ENCODE peak calls at places on chromosome 4, in eight cellular contexts. One of them, this sample, is unnamed.

GRCh38 chr4:174207370-174207769 is 76.1 kb downstream of the FBXO8 start:
- ATAC-seq in HepG2: no peak
- ATAC-seq in Panc1: no peak
- ATAC-seq in HCT116: no peak
- ATAC-seq in upper lobe of left lung: no peak
- ATAC-seq in GM12878: no peak
- ATAC-seq in K562: no peak
- ATAC-seq in GM23338: no peak
- ATAC-seq in this sample: no peak

GRCh38 chr4:92237559-92237958 is 66.2 kb upstream of the GRID2 start:
- ATAC-seq in HepG2: no peak
- ATAC-seq in Panc1: no peak
- ATAC-seq in HCT116: no peak
- ATAC-seq in upper lobe of left lung: no peak
- ATAC-seq in GM12878: no peak
- ATAC-seq in K562: no peak
- ATAC-seq in GM23338: no peak
- ATAC-seq in this sample: no peak

GRCh38 chr4:61540944-61541343 is 340.8 kb downstream of the ADGRL3 start:
- ATAC-seq in HepG2: peak
- ATAC-seq in Panc1: no peak
- ATAC-seq in HCT116: no peak
- ATAC-seq in upper lobe of left lung: no peak
- ATAC-seq in GM12878: peak
- ATAC-seq in K562: no peak
- ATAC-seq in GM23338: peak
- ATAC-seq in this sample: no peak

GRCh38 chr4:38188631-38189101 is 228.5 kb downstream of the PTTG2 start:
- ATAC-seq in HepG2: no peak
- ATAC-seq in Panc1: no peak
- ATAC-seq in HCT116: peak
- ATAC-seq in upper lobe of left lung: no peak
- ATAC-seq in GM12878: no peak
- ATAC-seq in K562: no peak
- ATAC-seq in GM23338: no peak
- ATAC-seq in this sample: no peak

GRCh38 chr4:3832536-3833220 is 66.5 kb downstream of the ADRA2C start:
- ATAC-seq in HepG2: no peak
- ATAC-seq in Panc1: no peak
- ATAC-seq in HCT116: no peak
- ATAC-seq in upper lobe of left lung: no peak
- ATAC-seq in GM12878: no peak
- ATAC-seq in K562: no peak
- ATAC-seq in GM23338: no peak
- ATAC-seq in this sample: no peak

GRCh38 chr4:185878633-185879032 is 66.6 kb upstream of the SORBS2 start:
- ATAC-seq in HepG2: no peak
- ATAC-seq in Panc1: no peak
- ATAC-seq in HCT116: no peak
- ATAC-seq in upper lobe of left lung: no peak
- ATAC-seq in GM12878: no peak
- ATAC-seq in K562: no peak
- ATAC-seq in GM23338: peak
- ATAC-seq in this sample: no peak

GRCh38 chr4:16225139-16225538 is 1.1 kb downstream of the TAPT1 start:
- ATAC-seq in HepG2: no peak
- ATAC-seq in Panc1: no peak
- ATAC-seq in HCT116: no peak
- ATAC-seq in upper lobe of left lung: no peak
- ATAC-seq in GM12878: peak
- ATAC-seq in K562: no peak
- ATAC-seq in GM23338: no peak
- ATAC-seq in this sample: no peak

GRCh38 chr4:62023633-62024032 is 823.5 kb downstream of the ADGRL3 start:
- ATAC-seq in HepG2: no peak
- ATAC-seq in Panc1: no peak
- ATAC-seq in HCT116: no peak
- ATAC-seq in upper lobe of left lung: no peak
- ATAC-seq in GM12878: no peak
- ATAC-seq in K562: no peak
- ATAC-seq in GM23338: no peak
- ATAC-seq in this sample: no peak

GRCh38 chr4:118352843-118353373 is at the start of gene PRSS12:
- ATAC-seq in HepG2: peak
- ATAC-seq in Panc1: peak
- ATAC-seq in HCT116: peak
- ATAC-seq in upper lobe of left lung: peak
- ATAC-seq in GM12878: peak
- ATAC-seq in K562: peak
- ATAC-seq in GM23338: peak
- ATAC-seq in this sample: peak

GRCh38 chr4:103204114-103204513 is 6.0 kb upstream of the CENPE start:
- ATAC-seq in HepG2: no peak
- ATAC-seq in Panc1: peak
- ATAC-seq in HCT116: peak
- ATAC-seq in upper lobe of left lung: no peak
- ATAC-seq in GM12878: peak
- ATAC-seq in K562: peak
- ATAC-seq in GM23338: no peak
- ATAC-seq in this sample: no peak

GRCh38 chr4:102104278-102104677 is 241.0 kb downstream of the SLC39A8 start:
- ATAC-seq in HepG2: no peak
- ATAC-seq in Panc1: no peak
- ATAC-seq in HCT116: no peak
- ATAC-seq in upper lobe of left lung: no peak
- ATAC-seq in GM12878: no peak
- ATAC-seq in K562: no peak
- ATAC-seq in GM23338: no peak
- ATAC-seq in this sample: no peak

GRCh38 chr4:10173754-10174749 is 57.5 kb upstream of the WDR1 start:
- ATAC-seq in HepG2: no peak
- ATAC-seq in Panc1: no peak
- ATAC-seq in HCT116: no peak
- ATAC-seq in upper lobe of left lung: peak
- ATAC-seq in GM12878: no peak
- ATAC-seq in K562: peak
- ATAC-seq in GM23338: peak
- ATAC-seq in this sample: peak

GRCh38 chr4:1873291-1873690 is 2.1 kb downstream of the NSD2 start:
- ATAC-seq in HepG2: no peak
- ATAC-seq in Panc1: no peak
- ATAC-seq in HCT116: no peak
- ATAC-seq in upper lobe of left lung: no peak
- ATAC-seq in GM12878: peak
- ATAC-seq in K562: no peak
- ATAC-seq in GM23338: no peak
- ATAC-seq in this sample: no peak

GRCh38 chr4:1873776-1874175 is 2.6 kb downstream of the NSD2 start:
- ATAC-seq in HepG2: no peak
- ATAC-seq in Panc1: no peak
- ATAC-seq in HCT116: no peak
- ATAC-seq in upper lobe of left lung: peak
- ATAC-seq in GM12878: no peak
- ATAC-seq in K562: no peak
- ATAC-seq in GM23338: no peak
- ATAC-seq in this sample: no peak

GRCh38 chr4:1871471-1872021 is 353 bp downstream of the NSD2 start:
- ATAC-seq in HepG2: peak
- ATAC-seq in Panc1: peak
- ATAC-seq in HCT116: peak
- ATAC-seq in upper lobe of left lung: no peak
- ATAC-seq in GM12878: peak
- ATAC-seq in K562: peak
- ATAC-seq in GM23338: peak
- ATAC-seq in this sample: peak

GRCh38 chr4:1874207-1874606 is 3.0 kb downstream of the NSD2 start:
- ATAC-seq in HepG2: no peak
- ATAC-seq in Panc1: no peak
- ATAC-seq in HCT116: no peak
- ATAC-seq in upper lobe of left lung: no peak
- ATAC-seq in GM12878: no peak
- ATAC-seq in K562: no peak
- ATAC-seq in GM23338: no peak
- ATAC-seq in this sample: no peak

DNA sequence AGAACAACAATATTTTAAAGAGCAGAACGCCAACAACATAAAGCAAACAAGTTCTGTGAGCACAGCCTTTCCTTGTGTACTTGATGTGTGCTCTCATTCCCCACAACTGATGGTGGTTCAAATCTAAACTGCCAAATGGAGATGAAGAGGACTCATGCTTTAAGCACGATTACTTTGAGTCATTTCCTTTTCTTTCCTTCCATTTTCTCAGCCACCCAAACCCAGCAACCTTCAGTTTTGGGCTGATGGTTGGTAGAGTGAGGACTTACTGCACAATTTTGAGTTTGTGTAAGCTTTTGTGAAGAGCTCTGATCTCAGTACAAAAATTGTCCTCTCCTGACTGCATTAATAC is 1.7 kb downstream of the NSD2 start:
- ATAC-seq in HepG2: no peak
- ATAC-seq in Panc1: no peak
- ATAC-seq in HCT116: no peak
- ATAC-seq in upper lobe of left lung: no peak
- ATAC-seq in GM12878: peak
- ATAC-seq in K562: no peak
- ATAC-seq in GM23338: no peak
- ATAC-seq in this sample: no peak
- TF ChIP-seq POLR2AphosphoS5 in HepG2: no peak
- TF ChIP-seq POLR2AphosphoS5 in Panc1: no peak
- TF ChIP-seq POLR2AphosphoS5 in HCT116: no peak
- TF ChIP-seq POLR2AphosphoS5 in upper lobe of left lung: no peak
- TF ChIP-seq POLR2AphosphoS5 in GM12878: peak
- TF ChIP-seq POLR2AphosphoS5 in K562: no peak
- TF ChIP-seq POLR2AphosphoS5 in GM23338: no peak
- TF ChIP-seq POLR2AphosphoS5 in this sample: no peak

GRCh38 chr4:95255396-95256107 is 293.2 kb downstream of the UNC5C start:
- ATAC-seq in HepG2: no peak
- ATAC-seq in Panc1: no peak
- ATAC-seq in HCT116: no peak
- ATAC-seq in upper lobe of left lung: no peak
- ATAC-seq in GM12878: no peak
- ATAC-seq in K562: peak
- ATAC-seq in GM23338: no peak
- ATAC-seq in this sample: no peak
- TF ChIP-seq POLR2AphosphoS5 in HepG2: no peak
- TF ChIP-seq POLR2AphosphoS5 in Panc1: no peak
- TF ChIP-seq POLR2AphosphoS5 in HCT116: no peak
- TF ChIP-seq POLR2AphosphoS5 in upper lobe of left lung: no peak
- TF ChIP-seq POLR2AphosphoS5 in GM12878: no peak
- TF ChIP-seq POLR2AphosphoS5 in K562: peak
- TF ChIP-seq POLR2AphosphoS5 in GM23338: no peak
- TF ChIP-seq POLR2AphosphoS5 in this sample: no peak

DNA sequence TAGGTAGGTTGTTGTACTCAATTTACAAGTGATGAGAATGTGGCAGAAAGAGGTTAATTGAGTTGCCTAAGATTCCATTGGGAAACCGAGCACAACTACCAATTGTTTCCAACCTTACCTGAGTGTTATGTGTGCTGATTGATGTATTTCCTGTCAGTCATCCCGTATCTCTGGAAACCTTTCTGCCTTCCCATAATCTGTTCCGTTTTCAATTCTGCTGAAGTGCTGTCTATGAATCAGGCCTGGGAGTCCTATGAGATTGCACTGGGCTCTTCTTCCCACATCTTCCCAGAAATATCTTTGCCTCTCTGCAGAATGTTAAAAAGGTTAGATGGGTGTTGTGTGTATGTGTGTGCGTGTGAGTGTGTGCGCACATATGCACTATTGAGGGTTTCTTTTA is 229.5 kb upstream of the ANXA3 start:
- ATAC-seq in HepG2: no peak
- ATAC-seq in Panc1: no peak
- ATAC-seq in HCT116: no peak
- ATAC-seq in upper lobe of left lung: no peak
- ATAC-seq in GM12878: no peak
- ATAC-seq in K562: no peak
- ATAC-seq in GM23338: no peak
- ATAC-seq in this sample: no peak
- TF ChIP-seq POLR2AphosphoS5 in HepG2: no peak
- TF ChIP-seq POLR2AphosphoS5 in Panc1: no peak
- TF ChIP-seq POLR2AphosphoS5 in HCT116: no peak
- TF ChIP-seq POLR2AphosphoS5 in upper lobe of left lung: no peak
- TF ChIP-seq POLR2AphosphoS5 in GM12878: no peak
- TF ChIP-seq POLR2AphosphoS5 in K562: no peak
- TF ChIP-seq POLR2AphosphoS5 in GM23338: no peak
- TF ChIP-seq POLR2AphosphoS5 in this sample: no peak

GRCh38 chr4:24999392-25000104 is 31.2 kb downstream of the LGI2 start:
- ATAC-seq in HepG2: no peak
- ATAC-seq in Panc1: no peak
- ATAC-seq in HCT116: no peak
- ATAC-seq in upper lobe of left lung: no peak
- ATAC-seq in GM12878: no peak
- ATAC-seq in K562: no peak
- ATAC-seq in GM23338: peak
- ATAC-seq in this sample: no peak
- TF ChIP-seq POLR2AphosphoS5 in HepG2: no peak
- TF ChIP-seq POLR2AphosphoS5 in Panc1: no peak
- TF ChIP-seq POLR2AphosphoS5 in HCT116: no peak
- TF ChIP-seq POLR2AphosphoS5 in upper lobe of left lung: no peak
- TF ChIP-seq POLR2AphosphoS5 in GM12878: no peak
- TF ChIP-seq POLR2AphosphoS5 in K562: no peak
- TF ChIP-seq POLR2AphosphoS5 in GM23338: no peak
- TF ChIP-seq POLR2AphosphoS5 in this sample: peak

GRCh38 chr4:153655928-153656327 is 28.2 kb upstream of the TLR2 start:
- ATAC-seq in HepG2: no peak
- ATAC-seq in Panc1: no peak
- ATAC-seq in HCT116: no peak
- ATAC-seq in upper lobe of left lung: peak
- ATAC-seq in GM12878: no peak
- ATAC-seq in K562: no peak
- ATAC-seq in GM23338: no peak
- ATAC-seq in this sample: peak
- TF ChIP-seq POLR2AphosphoS5 in HepG2: no peak
- TF ChIP-seq POLR2AphosphoS5 in Panc1: no peak
- TF ChIP-seq POLR2AphosphoS5 in HCT116: no peak
- TF ChIP-seq POLR2AphosphoS5 in upper lobe of left lung: peak
- TF ChIP-seq POLR2AphosphoS5 in GM12878: no peak
- TF ChIP-seq POLR2AphosphoS5 in K562: no peak
- TF ChIP-seq POLR2AphosphoS5 in GM23338: no peak
- TF ChIP-seq POLR2AphosphoS5 in this sample: no peak